ENCODE peak calls at places on chromosome 5, in five cellular contexts. One of them, this sample, is unnamed.

GRCh38 chr5:39294736-39295135 is 69.6 kb downstream of the C9 start:
- DNase-seq in H9: no peak
- DNase-seq in NCI-H446: no peak
- DNase-seq in left cardiac atrium: no peak
- DNase-seq in lower lobe of right lung: no peak
- DNase-seq in this sample: no peak

GRCh38 chr5:3230941-3231340 is 364.7 kb upstream of the IRX1 start:
- DNase-seq in H9: no peak
- DNase-seq in NCI-H446: no peak
- DNase-seq in left cardiac atrium: no peak
- DNase-seq in lower lobe of right lung: no peak
- DNase-seq in this sample: no peak

GRCh38 chr5:124725040-124725434 is 21.4 kb downstream of the ZNF608 start:
- DNase-seq in H9: no peak
- DNase-seq in NCI-H446: no peak
- DNase-seq in left cardiac atrium: no peak
- DNase-seq in lower lobe of right lung: no peak
- DNase-seq in this sample: no peak

GRCh38 chr5:56610093-56610698 is 205.2 kb upstream of the MAP3K1 start:
- DNase-seq in H9: no peak
- DNase-seq in NCI-H446: no peak
- DNase-seq in left cardiac atrium: no peak
- DNase-seq in lower lobe of right lung: no peak
- DNase-seq in this sample: no peak

GRCh38 chr5:2165203-2165602 is 282.5 kb upstream of the IRX4 start:
- DNase-seq in H9: no peak
- DNase-seq in NCI-H446: no peak
- DNase-seq in left cardiac atrium: no peak
- DNase-seq in lower lobe of right lung: no peak
- DNase-seq in this sample: no peak

GRCh38 chr5:148374693-148375360 is 8.9 kb upstream of the FBXO38 start:
- DNase-seq in H9: peak
- DNase-seq in NCI-H446: peak
- DNase-seq in left cardiac atrium: peak
- DNase-seq in lower lobe of right lung: peak
- DNase-seq in this sample: peak

GRCh38 chr5:167147879-167148278 is 1143.6 kb upstream of the WWC1 start:
- DNase-seq in H9: no peak
- DNase-seq in NCI-H446: no peak
- DNase-seq in left cardiac atrium: no peak
- DNase-seq in lower lobe of right lung: no peak
- DNase-seq in this sample: no peak

GRCh38 chr5:54205453-54205852 is 104.9 kb downstream of the ARL15 start:
- DNase-seq in H9: no peak
- DNase-seq in NCI-H446: no peak
- DNase-seq in left cardiac atrium: no peak
- DNase-seq in lower lobe of right lung: no peak
- DNase-seq in this sample: no peak

GRCh38 chr5:57650360-57651069 is 167.9 kb upstream of the ACTBL2 start:
- DNase-seq in H9: peak
- DNase-seq in NCI-H446: no peak
- DNase-seq in left cardiac atrium: no peak
- DNase-seq in lower lobe of right lung: no peak
- DNase-seq in this sample: no peak

GRCh38 chr5:78361226-78361993 is 993 bp downstream of the SCAMP1 start:
- DNase-seq in H9: no peak
- DNase-seq in NCI-H446: peak
- DNase-seq in left cardiac atrium: peak
- DNase-seq in lower lobe of right lung: no peak
- DNase-seq in this sample: no peak

GRCh38 chr5:150211156-150212030 is 21.5 kb downstream of the SLC6A7 start:
- DNase-seq in H9: peak
- DNase-seq in NCI-H446: no peak
- DNase-seq in left cardiac atrium: no peak
- DNase-seq in lower lobe of right lung: no peak
- DNase-seq in this sample: no peak

This sample was measured in T-cell.